ENCODE peak calls at places on chromosomes 12 and 14, in eight cellular contexts. One of them, this sample, is unnamed. For H3K36me3, the result is how much of the 10 kb centered on the place peaks cover.

GRCh38 chr14:86604546-86604945 is 1074.6 kb downstream of the FLRT2 start:
- DNase-seq in heart left ventricle: no peak
- DNase-seq in brain microvascular endothelial cell: no peak
- DNase-seq in GM23248: no peak
- DNase-seq in DND-41: peak
- DNase-seq in body of pancreas: no peak
- DNase-seq in left lung: no peak
- DNase-seq in breast epithelium: no peak
- DNase-seq in this sample: no peak

GRCh38 chr12:3204143-3204542 is 127.0 kb downstream of the TSPAN9 start:
- DNase-seq in brain microvascular endothelial cell: no peak
- DNase-seq in left lung: no peak
- DNase-seq in DND-41: no peak
- DNase-seq in breast epithelium: no peak
- DNase-seq in heart left ventricle: peak
- DNase-seq in body of pancreas: no peak
- DNase-seq in GM23248: no peak
- DNase-seq in this sample: no peak

GRCh38 chr14:50397461-50398196 is 948 bp upstream of the CDKL1 start:
- DNase-seq in DND-41: no peak
- DNase-seq in body of pancreas: peak
- DNase-seq in brain microvascular endothelial cell: no peak
- DNase-seq in heart left ventricle: peak
- DNase-seq in GM23248: peak
- DNase-seq in left lung: no peak
- DNase-seq in breast epithelium: no peak
- DNase-seq in this sample: no peak

GRCh38 chr14:92471919-92472318 is 41.7 kb upstream of the RIN3 start:
- DNase-seq in GM23248: peak
- DNase-seq in brain microvascular endothelial cell: peak
- DNase-seq in body of pancreas: no peak
- DNase-seq in breast epithelium: no peak
- DNase-seq in DND-41: no peak
- DNase-seq in left lung: no peak
- DNase-seq in heart left ventricle: no peak
- DNase-seq in this sample: no peak

GRCh38 chr12:45296046-45296586 is 80.2 kb downstream of the ANO6 start:
- DNase-seq in brain microvascular endothelial cell: peak
- DNase-seq in body of pancreas: no peak
- DNase-seq in DND-41: no peak
- DNase-seq in left lung: no peak
- DNase-seq in heart left ventricle: no peak
- DNase-seq in breast epithelium: no peak
- DNase-seq in GM23248: no peak
- DNase-seq in this sample: no peak

GRCh38 chr14:93114068-93114710 is 1.5 kb downstream of the ITPK1 start:
- DNase-seq in left lung: peak
- DNase-seq in GM23248: peak
- DNase-seq in breast epithelium: no peak
- DNase-seq in DND-41: no peak
- DNase-seq in brain microvascular endothelial cell: no peak
- DNase-seq in body of pancreas: peak
- DNase-seq in heart left ventricle: no peak
- DNase-seq in this sample: no peak

GRCh38 chr12:117900561-117900960 is 68.2 kb downstream of the KSR2 start:
- DNase-seq in breast epithelium: no peak
- DNase-seq in brain microvascular endothelial cell: peak
- DNase-seq in GM23248: peak
- DNase-seq in body of pancreas: no peak
- DNase-seq in left lung: no peak
- DNase-seq in heart left ventricle: no peak
- DNase-seq in DND-41: no peak
- DNase-seq in this sample: no peak

GRCh38 chr12:93572712-93573551 is 457 bp downstream of the SOCS2 start:
- DNase-seq in left lung: peak
- DNase-seq in heart left ventricle: peak
- DNase-seq in breast epithelium: no peak
- DNase-seq in GM23248: peak
- DNase-seq in DND-41: peak
- DNase-seq in brain microvascular endothelial cell: no peak
- DNase-seq in body of pancreas: peak
- DNase-seq in this sample: peak

GRCh38 chr12:122471324-122472226 is 29.2 kb downstream of the ZCCHC8 start:
- DNase-seq in body of pancreas: no peak
- DNase-seq in DND-41: no peak
- DNase-seq in GM23248: peak
- DNase-seq in brain microvascular endothelial cell: no peak
- DNase-seq in heart left ventricle: no peak
- DNase-seq in left lung: no peak
- DNase-seq in breast epithelium: no peak
- DNase-seq in this sample: no peak

GRCh38 chr12:39905152-39905551 is 200.7 kb downstream of the SLC2A13 start:
- DNase-seq in breast epithelium: peak
- DNase-seq in DND-41: no peak
- DNase-seq in heart left ventricle: peak
- DNase-seq in brain microvascular endothelial cell: no peak
- DNase-seq in body of pancreas: no peak
- DNase-seq in left lung: no peak
- DNase-seq in GM23248: peak
- DNase-seq in this sample: no peak

GRCh38 chr14:67056684-67057083 is 132.6 kb upstream of the GARIN2 start:
- DNase-seq in DND-41: no peak
- DNase-seq in left lung: peak
- DNase-seq in brain microvascular endothelial cell: no peak
- DNase-seq in heart left ventricle: no peak
- DNase-seq in body of pancreas: no peak
- DNase-seq in GM23248: no peak
- DNase-seq in breast epithelium: no peak
- DNase-seq in this sample: no peak

GRCh38 chr14:72722201-72722785 is 171.6 kb downstream of the DPF3 start:
- DNase-seq in brain microvascular endothelial cell: no peak
- DNase-seq in left lung: no peak
- DNase-seq in body of pancreas: no peak
- DNase-seq in DND-41: no peak
- DNase-seq in breast epithelium: no peak
- DNase-seq in heart left ventricle: peak
- DNase-seq in GM23248: no peak
- DNase-seq in this sample: no peak

GRCh38 chr14:79605863-79606262 is 605.4 kb downstream of the DIO2 start:
- DNase-seq in body of pancreas: no peak
- DNase-seq in GM23248: no peak
- DNase-seq in left lung: no peak
- DNase-seq in DND-41: no peak
- DNase-seq in heart left ventricle: no peak
- DNase-seq in breast epithelium: no peak
- DNase-seq in brain microvascular endothelial cell: no peak
- DNase-seq in this sample: no peak

GRCh38 chr14:90383731-90384542 is 12.9 kb upstream of the CALM1 start:
- DNase-seq in brain microvascular endothelial cell: peak
- DNase-seq in GM23248: peak
- DNase-seq in breast epithelium: peak
- DNase-seq in body of pancreas: peak
- DNase-seq in heart left ventricle: peak
- DNase-seq in left lung: peak
- DNase-seq in DND-41: peak
- DNase-seq in this sample: peak

GRCh38 chr12:124653169-124653931 is 85.9 kb upstream of the NCOR2 start:
- DNase-seq in left lung: no peak
- DNase-seq in GM23248: no peak
- DNase-seq in breast epithelium: no peak
- DNase-seq in brain microvascular endothelial cell: no peak
- DNase-seq in body of pancreas: no peak
- DNase-seq in heart left ventricle: peak
- DNase-seq in DND-41: no peak
- DNase-seq in this sample: no peak

GRCh38 chr14:58280954-58281787 is 17.2 kb upstream of the ARID4A start:
- DNase-seq in breast epithelium: no peak
- DNase-seq in DND-41: no peak
- DNase-seq in left lung: no peak
- DNase-seq in body of pancreas: peak
- DNase-seq in brain microvascular endothelial cell: peak
- DNase-seq in heart left ventricle: peak
- DNase-seq in GM23248: peak
- DNase-seq in this sample: no peak

GRCh38 chr14:62819931-62820330 is 225.3 kb downstream of the KCNH5 start:
- DNase-seq in GM23248: no peak
- DNase-seq in heart left ventricle: no peak
- DNase-seq in brain microvascular endothelial cell: no peak
- DNase-seq in breast epithelium: no peak
- DNase-seq in DND-41: no peak
- DNase-seq in left lung: no peak
- DNase-seq in body of pancreas: no peak
- DNase-seq in this sample: no peak

GRCh38 chr14:66944872-66945271 is 244.4 kb upstream of the GARIN2 start:
- DNase-seq in heart left ventricle: no peak
- DNase-seq in breast epithelium: no peak
- DNase-seq in body of pancreas: no peak
- DNase-seq in left lung: no peak
- DNase-seq in brain microvascular endothelial cell: peak
- DNase-seq in GM23248: peak
- DNase-seq in DND-41: peak
- DNase-seq in this sample: no peak

GRCh38 chr12:6745751-6746525 is 7.0 kb downstream of the MLF2 start:
- DNase-seq in left lung: no peak
- DNase-seq in heart left ventricle: peak
- DNase-seq in GM23248: peak
- DNase-seq in breast epithelium: no peak
- DNase-seq in DND-41: no peak
- DNase-seq in brain microvascular endothelial cell: no peak
- DNase-seq in body of pancreas: no peak
- DNase-seq in this sample: no peak

GRCh38 chr12:104513681-104514080 is 56.9 kb downstream of the CHST11 start:
- DNase-seq in DND-41: no peak
- DNase-seq in brain microvascular endothelial cell: no peak
- DNase-seq in left lung: no peak
- DNase-seq in body of pancreas: no peak
- DNase-seq in breast epithelium: no peak
- DNase-seq in heart left ventricle: no peak
- DNase-seq in GM23248: no peak
- DNase-seq in this sample: no peak
- H3K27ac ChIP-seq in DND-41: peak
- H3K27ac ChIP-seq in brain microvascular endothelial cell: no peak
- H3K27ac ChIP-seq in left lung: no peak
- H3K27ac ChIP-seq in body of pancreas: no peak
- H3K27ac ChIP-seq in breast epithelium: no peak
- H3K27ac ChIP-seq in heart left ventricle: no peak
- H3K27ac ChIP-seq in GM23248: no peak
- H3K27ac ChIP-seq in this sample: no peak

GRCh38 chr12:132026061-132026795 is 76.5 kb downstream of the EP400 start:
- DNase-seq in breast epithelium: no peak
- DNase-seq in left lung: no peak
- DNase-seq in GM23248: no peak
- DNase-seq in heart left ventricle: no peak
- DNase-seq in body of pancreas: no peak
- DNase-seq in brain microvascular endothelial cell: no peak
- DNase-seq in DND-41: no peak
- DNase-seq in this sample: no peak
- H3K36me3 ChIP-seq in breast epithelium: under half
- H3K36me3 ChIP-seq in left lung: half or more
- H3K36me3 ChIP-seq in GM23248: under half
- H3K36me3 ChIP-seq in heart left ventricle: half or more
- H3K36me3 ChIP-seq in body of pancreas: under half
- H3K36me3 ChIP-seq in brain microvascular endothelial cell: half or more
- H3K36me3 ChIP-seq in DND-41: half or more
- H3K36me3 ChIP-seq in this sample: half or more

GRCh38 chr12:47808049-47808448 is 11.7 kb downstream of the HDAC7 start:
- DNase-seq in left lung: peak
- DNase-seq in breast epithelium: no peak
- DNase-seq in body of pancreas: no peak
- DNase-seq in heart left ventricle: peak
- DNase-seq in brain microvascular endothelial cell: peak
- DNase-seq in GM23248: peak
- DNase-seq in DND-41: peak
- DNase-seq in this sample: peak
- H3K27ac ChIP-seq in left lung: peak
- H3K27ac ChIP-seq in breast epithelium: peak
- H3K27ac ChIP-seq in body of pancreas: peak
- H3K27ac ChIP-seq in heart left ventricle: peak
- H3K27ac ChIP-seq in brain microvascular endothelial cell: peak
- H3K27ac ChIP-seq in GM23248: peak
- H3K27ac ChIP-seq in DND-41: peak
- H3K27ac ChIP-seq in this sample: peak

DNA sequence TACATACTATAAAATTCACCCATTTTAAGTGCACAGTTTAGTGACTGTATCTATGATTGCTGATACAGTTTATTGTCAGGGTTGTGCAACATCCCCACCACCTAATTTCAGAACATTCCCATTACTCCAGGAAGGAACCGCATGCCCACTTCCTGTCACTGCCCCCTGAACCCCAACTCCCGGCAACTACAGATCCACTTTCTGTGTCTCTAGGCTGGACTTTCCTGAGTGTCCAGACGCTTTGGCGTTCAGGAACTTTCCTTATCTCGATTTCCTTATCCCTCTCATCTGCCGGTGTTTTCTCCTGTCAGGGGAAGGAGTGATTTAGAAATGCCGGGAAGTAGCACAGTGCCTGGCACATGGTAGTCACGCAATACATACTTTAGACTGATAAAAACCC is 258.4 kb downstream of the PCNX1 start:
- DNase-seq in brain microvascular endothelial cell: no peak
- DNase-seq in DND-41: no peak
- DNase-seq in body of pancreas: no peak
- DNase-seq in left lung: no peak
- DNase-seq in heart left ventricle: no peak
- DNase-seq in GM23248: no peak
- DNase-seq in breast epithelium: no peak
- DNase-seq in this sample: no peak
- H3K36me3 ChIP-seq in brain microvascular endothelial cell: under half
- H3K36me3 ChIP-seq in DND-41: under half
- H3K36me3 ChIP-seq in body of pancreas: under half
- H3K36me3 ChIP-seq in left lung: under half
- H3K36me3 ChIP-seq in heart left ventricle: under half
- H3K36me3 ChIP-seq in GM23248: under half
- H3K36me3 ChIP-seq in breast epithelium: under half
- H3K36me3 ChIP-seq in this sample: under half

GRCh38 chr14:23080474-23080873 is 14.5 kb downstream of the ACIN1 start:
- DNase-seq in brain microvascular endothelial cell: no peak
- DNase-seq in left lung: no peak
- DNase-seq in breast epithelium: no peak
- DNase-seq in DND-41: no peak
- DNase-seq in body of pancreas: no peak
- DNase-seq in heart left ventricle: no peak
- DNase-seq in GM23248: no peak
- DNase-seq in this sample: no peak
- H3K27ac ChIP-seq in brain microvascular endothelial cell: no peak
- H3K27ac ChIP-seq in left lung: peak
- H3K27ac ChIP-seq in breast epithelium: peak
- H3K27ac ChIP-seq in DND-41: no peak
- H3K27ac ChIP-seq in body of pancreas: no peak
- H3K27ac ChIP-seq in heart left ventricle: no peak
- H3K27ac ChIP-seq in GM23248: peak
- H3K27ac ChIP-seq in this sample: no peak